ENCODE peak calls at places on chromosomes 1 and 21, in six cellular contexts. One of them, this sample, is unnamed. For H3K4me1 and H3K9me2, the result is how much of the 10 kb centered on the place peaks cover.

GRCh38 chr1:64539808-64540207 is 69.9 kb downstream of the CACHD1 start:
- DNase-seq in hepatocyte: peak
- DNase-seq in MM.1S: no peak
- DNase-seq in HCT116: no peak
- DNase-seq in PC-9: peak
- DNase-seq in GM23338: no peak
- DNase-seq in this sample: peak

GRCh38 chr1:161113915-161114314 is 3.9 kb downstream of the PFDN2 start:
- DNase-seq in hepatocyte: no peak
- DNase-seq in HCT116: no peak
- DNase-seq in PC-9: no peak
- DNase-seq in GM23338: no peak
- DNase-seq in MM.1S: no peak
- DNase-seq in this sample: no peak

GRCh38 chr1:5526385-5526750 is 465.9 kb downstream of the NPHP4 start:
- DNase-seq in GM23338: no peak
- DNase-seq in MM.1S: no peak
- DNase-seq in hepatocyte: no peak
- DNase-seq in PC-9: no peak
- DNase-seq in HCT116: no peak
- DNase-seq in this sample: no peak

GRCh38 chr1:63516629-63517028 is 6.4 kb downstream of the ITGB3BP start:
- DNase-seq in MM.1S: no peak
- DNase-seq in HCT116: no peak
- DNase-seq in GM23338: no peak
- DNase-seq in PC-9: no peak
- DNase-seq in hepatocyte: no peak
- DNase-seq in this sample: no peak

GRCh38 chr1:40039757-40040510 is 595 bp upstream of the CAP1 start:
- DNase-seq in hepatocyte: peak
- DNase-seq in PC-9: peak
- DNase-seq in HCT116: peak
- DNase-seq in MM.1S: peak
- DNase-seq in GM23338: peak
- DNase-seq in this sample: peak

GRCh38 chr1:113519561-113519960 is 129.2 kb downstream of the MAGI3 start:
- DNase-seq in hepatocyte: peak
- DNase-seq in MM.1S: no peak
- DNase-seq in GM23338: no peak
- DNase-seq in PC-9: no peak
- DNase-seq in HCT116: no peak
- DNase-seq in this sample: peak

GRCh38 chr1:2459757-2460156 is 16.3 kb upstream of the PLCH2 start:
- DNase-seq in PC-9: peak
- DNase-seq in HCT116: no peak
- DNase-seq in MM.1S: no peak
- DNase-seq in GM23338: no peak
- DNase-seq in hepatocyte: peak
- DNase-seq in this sample: peak

GRCh38 chr21:39144191-39144590 is 39.1 kb downstream of the PSMG1 start:
- DNase-seq in hepatocyte: no peak
- DNase-seq in HCT116: no peak
- DNase-seq in PC-9: no peak
- DNase-seq in MM.1S: no peak
- DNase-seq in GM23338: no peak
- DNase-seq in this sample: no peak

GRCh38 chr1:108897865-108898720 is 21.3 kb downstream of the GPSM2 start:
- DNase-seq in PC-9: no peak
- DNase-seq in hepatocyte: peak
- DNase-seq in HCT116: peak
- DNase-seq in MM.1S: peak
- DNase-seq in GM23338: peak
- DNase-seq in this sample: peak

DNA sequence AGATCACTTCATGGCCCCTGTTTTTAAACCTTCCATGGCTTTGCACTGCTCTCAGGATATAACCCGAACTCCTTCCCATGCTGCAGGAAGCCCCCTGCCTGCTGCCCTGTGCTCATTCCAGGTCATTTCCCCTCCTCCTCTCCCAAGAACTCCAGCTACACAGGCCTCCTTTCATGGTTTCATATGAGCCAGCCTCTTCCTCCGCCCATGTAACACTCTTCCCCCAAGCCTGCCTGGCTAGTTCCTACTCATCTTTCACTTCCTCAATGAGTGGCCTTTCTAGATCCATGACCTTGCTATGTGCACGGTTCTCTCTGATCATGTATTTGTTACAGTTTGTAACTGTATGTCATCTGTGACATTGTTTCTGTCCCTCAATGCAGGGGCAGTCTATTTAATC is 3.1 kb upstream of the NCF2 start:
- DNase-seq in PC-9: no peak
- DNase-seq in HCT116: no peak
- DNase-seq in GM23338: no peak
- DNase-seq in MM.1S: peak
- DNase-seq in hepatocyte: no peak
- DNase-seq in this sample: no peak
- H3K4me1 ChIP-seq in PC-9: under half
- H3K4me1 ChIP-seq in HCT116: under half
- H3K4me1 ChIP-seq in GM23338: under half
- H3K4me1 ChIP-seq in MM.1S: under half
- H3K4me1 ChIP-seq in hepatocyte: under half
- H3K4me1 ChIP-seq in this sample: under half

GRCh38 chr1:25992689-25993146 is 5.1 kb downstream of the PAFAH2 start:
- DNase-seq in HCT116: no peak
- DNase-seq in GM23338: no peak
- DNase-seq in hepatocyte: no peak
- DNase-seq in MM.1S: no peak
- DNase-seq in PC-9: no peak
- DNase-seq in this sample: no peak

GRCh38 chr1:25991937-25992688 is 5.8 kb downstream of the PAFAH2 start:
- DNase-seq in GM23338: no peak
- DNase-seq in PC-9: no peak
- DNase-seq in hepatocyte: no peak
- DNase-seq in HCT116: no peak
- DNase-seq in MM.1S: no peak
- DNase-seq in this sample: peak

GRCh38 chr1:25989860-25990650 is 7.8 kb downstream of the PAFAH2 start:
- DNase-seq in HCT116: no peak
- DNase-seq in GM23338: no peak
- DNase-seq in MM.1S: no peak
- DNase-seq in PC-9: no peak
- DNase-seq in hepatocyte: no peak
- DNase-seq in this sample: no peak

GRCh38 chr1:25989440-25989839 is 8.4 kb downstream of the PAFAH2 start:
- DNase-seq in GM23338: no peak
- DNase-seq in hepatocyte: no peak
- DNase-seq in PC-9: no peak
- DNase-seq in HCT116: no peak
- DNase-seq in MM.1S: no peak
- DNase-seq in this sample: no peak

GRCh38 chr1:25990702-25991395 is 7.0 kb downstream of the PAFAH2 start:
- DNase-seq in MM.1S: no peak
- DNase-seq in HCT116: no peak
- DNase-seq in GM23338: no peak
- DNase-seq in PC-9: no peak
- DNase-seq in hepatocyte: no peak
- DNase-seq in this sample: no peak
- H3K4me3 ChIP-seq in MM.1S: no peak
- H3K4me3 ChIP-seq in HCT116: no peak
- H3K4me3 ChIP-seq in GM23338: no peak
- H3K4me3 ChIP-seq in PC-9: no peak
- H3K4me3 ChIP-seq in hepatocyte: no peak
- H3K4me3 ChIP-seq in this sample: no peak

GRCh38 chr1:229280037-229280828 is 9.3 kb downstream of the RAB4A start:
- DNase-seq in PC-9: no peak
- DNase-seq in hepatocyte: no peak
- DNase-seq in GM23338: no peak
- DNase-seq in HCT116: no peak
- DNase-seq in MM.1S: no peak
- DNase-seq in this sample: no peak

GRCh38 chr1:229278120-229278741 is 7.3 kb downstream of the RAB4A start:
- DNase-seq in HCT116: no peak
- DNase-seq in GM23338: no peak
- DNase-seq in hepatocyte: no peak
- DNase-seq in MM.1S: no peak
- DNase-seq in PC-9: no peak
- DNase-seq in this sample: no peak

GRCh38 chr1:229282295-229282823 is 11.4 kb downstream of the RAB4A start:
- DNase-seq in PC-9: no peak
- DNase-seq in hepatocyte: no peak
- DNase-seq in MM.1S: no peak
- DNase-seq in GM23338: no peak
- DNase-seq in HCT116: no peak
- DNase-seq in this sample: no peak

GRCh38 chr1:229280921-229281320 is 10.0 kb downstream of the RAB4A start:
- DNase-seq in MM.1S: no peak
- DNase-seq in hepatocyte: no peak
- DNase-seq in HCT116: no peak
- DNase-seq in GM23338: no peak
- DNase-seq in PC-9: no peak
- DNase-seq in this sample: peak

DNA sequence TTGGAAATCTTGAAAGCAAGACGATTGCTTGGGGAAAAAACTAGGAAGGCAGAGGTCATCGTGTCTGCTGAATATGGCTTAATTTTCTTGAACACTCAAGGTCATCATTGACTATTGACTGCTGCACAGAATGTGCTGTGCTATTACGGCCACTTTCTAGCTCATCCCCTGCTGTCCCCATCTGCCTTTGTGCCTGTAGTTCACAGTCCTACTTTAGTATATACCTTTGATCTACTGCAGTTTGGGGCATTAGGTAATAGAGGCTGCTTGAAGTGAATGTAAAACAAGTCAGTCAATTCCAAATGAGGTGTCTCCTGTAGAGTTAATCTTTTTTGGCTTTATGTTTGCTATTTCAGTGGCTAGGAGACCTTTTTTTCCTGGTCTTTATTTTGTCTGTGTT is 8.3 kb downstream of the RAB4A start:
- DNase-seq in PC-9: no peak
- DNase-seq in hepatocyte: no peak
- DNase-seq in HCT116: no peak
- DNase-seq in GM23338: no peak
- DNase-seq in MM.1S: no peak
- DNase-seq in this sample: no peak
- H3K9me2 ChIP-seq in PC-9: under half
- H3K9me2 ChIP-seq in hepatocyte: under half
- H3K9me2 ChIP-seq in HCT116: under half
- H3K9me2 ChIP-seq in GM23338: under half
- H3K9me2 ChIP-seq in MM.1S: under half
- H3K9me2 ChIP-seq in this sample: under half

GRCh38 chr21:33541105-33541711 is 709 bp downstream of the GART start:
- DNase-seq in MM.1S: peak
- DNase-seq in hepatocyte: no peak
- DNase-seq in GM23338: peak
- DNase-seq in HCT116: no peak
- DNase-seq in PC-9: peak
- DNase-seq in this sample: peak
- H3K4me1 ChIP-seq in MM.1S: under half
- H3K4me1 ChIP-seq in hepatocyte: under half
- H3K4me1 ChIP-seq in GM23338: under half
- H3K4me1 ChIP-seq in HCT116: under half
- H3K4me1 ChIP-seq in PC-9: under half
- H3K4me1 ChIP-seq in this sample: under half

DNA sequence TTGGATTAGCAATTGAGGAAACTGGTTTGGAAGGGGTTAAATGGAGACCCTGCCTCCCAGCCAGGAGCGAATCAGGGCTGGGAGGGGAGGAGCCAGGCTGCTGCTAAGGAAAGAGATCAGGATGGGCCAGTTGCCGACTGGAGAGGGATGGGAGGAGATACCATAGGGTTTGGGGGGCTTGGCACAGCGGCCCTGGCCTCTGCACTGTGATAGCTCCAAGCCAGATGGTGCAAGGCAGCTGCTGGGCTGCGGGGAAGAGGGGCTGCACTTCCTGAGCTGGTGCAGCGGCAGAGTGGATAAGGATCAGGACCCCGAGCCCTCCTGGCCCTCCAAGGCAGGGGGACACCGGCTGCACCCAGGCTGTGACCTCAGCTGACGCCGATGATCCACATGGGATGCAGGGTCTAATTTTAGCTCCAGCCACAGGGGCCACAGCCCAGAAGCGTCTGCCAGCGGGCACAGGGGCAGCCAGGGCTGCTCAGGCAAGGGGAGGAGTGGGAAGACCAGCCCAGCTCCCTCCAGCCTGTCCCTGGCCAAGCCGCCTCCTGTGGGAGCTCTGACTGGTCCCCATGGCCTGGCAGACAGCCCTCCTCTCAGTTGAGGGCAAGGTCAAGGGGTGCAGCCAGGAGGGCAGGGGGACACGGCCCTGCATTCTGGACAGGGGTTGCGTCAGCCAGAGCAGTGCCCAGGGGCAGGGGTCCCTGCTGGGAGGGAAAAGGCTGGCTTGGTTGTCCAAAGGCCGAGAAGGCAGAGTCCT is at the start of gene EXTL1:
- DNase-seq in GM23338: peak
- DNase-seq in PC-9: no peak
- DNase-seq in MM.1S: no peak
- DNase-seq in hepatocyte: no peak
- DNase-seq in HCT116: no peak
- DNase-seq in this sample: peak
- H3K4me3 ChIP-seq in GM23338: peak
- H3K4me3 ChIP-seq in PC-9: no peak
- H3K4me3 ChIP-seq in MM.1S: no peak
- H3K4me3 ChIP-seq in hepatocyte: no peak
- H3K4me3 ChIP-seq in HCT116: no peak
- H3K4me3 ChIP-seq in this sample: peak

GRCh38 chr21:45877160-45877438 is 104.5 kb upstream of the COL6A1 start:
- DNase-seq in GM23338: no peak
- DNase-seq in HCT116: no peak
- DNase-seq in hepatocyte: no peak
- DNase-seq in MM.1S: no peak
- DNase-seq in PC-9: no peak
- DNase-seq in this sample: no peak

GRCh38 chr21:45875881-45876280 is 105.7 kb upstream of the COL6A1 start:
- DNase-seq in hepatocyte: no peak
- DNase-seq in GM23338: no peak
- DNase-seq in MM.1S: no peak
- DNase-seq in PC-9: no peak
- DNase-seq in HCT116: no peak
- DNase-seq in this sample: no peak

GRCh38 chr21:45876381-45877159 is 105.0 kb upstream of the COL6A1 start:
- DNase-seq in HCT116: no peak
- DNase-seq in GM23338: no peak
- DNase-seq in MM.1S: no peak
- DNase-seq in hepatocyte: no peak
- DNase-seq in PC-9: no peak
- DNase-seq in this sample: no peak

GRCh38 chr21:45880097-45881068 is 101.2 kb upstream of the COL6A1 start:
- DNase-seq in HCT116: peak
- DNase-seq in GM23338: peak
- DNase-seq in MM.1S: peak
- DNase-seq in PC-9: peak
- DNase-seq in hepatocyte: peak
- DNase-seq in this sample: peak

GRCh38 chr21:45877821-45878469 is 103.6 kb upstream of the COL6A1 start:
- DNase-seq in HCT116: no peak
- DNase-seq in hepatocyte: no peak
- DNase-seq in GM23338: no peak
- DNase-seq in MM.1S: no peak
- DNase-seq in PC-9: no peak
- DNase-seq in this sample: peak
- H3K9me2 ChIP-seq in HCT116: under half
- H3K9me2 ChIP-seq in hepatocyte: under half
- H3K9me2 ChIP-seq in GM23338: under half
- H3K9me2 ChIP-seq in MM.1S: under half
- H3K9me2 ChIP-seq in PC-9: under half
- H3K9me2 ChIP-seq in this sample: under half

This sample was measured in GM23248.